ENCODE peak calls at places on chromosomes 11 and 22, in five cellular contexts. B, O, T, V and D are unnamed samples.

GRCh38 chr11:70522613-70523311 is 124.4 kb downstream of the CTTN start:
- DNase-seq in B (no peak), O (no peak), T (no peak), V (peak; percentile 31), D (no peak)

GRCh38 chr22:35334010-35334409 is 34.3 kb downstream of the TOM1 start:
- DNase-seq in B (no peak), O (no peak), T (no peak), V (no peak), D (no peak)

GRCh38 chr11:58592760-58593472 is 14.1 kb downstream of the ZFP91 start:
- DNase-seq in B (no peak), O (peak; percentile 13), T (no peak), V (no peak), D (no peak)

GRCh38 chr11:133978816-133979215 is 22.0 kb upstream of the IGSF9B start:
- DNase-seq in B (no peak), O (no peak), T (no peak), V (no peak), D (no peak)

GRCh38 chr11:86816251-86816726 is 15.9 kb downstream of the PRSS23 start:
- DNase-seq in B (no peak), O (peak; percentile 19), T (peak; percentile 47), V (no peak), D (peak; percentile 36)

GRCh38 chr22:37782340-37783168 is 25.2 kb upstream of the GCAT start:
- DNase-seq in B (no peak), O (no peak), T (peak; percentile 22), V (no peak), D (no peak)

GRCh38 chr11:86888164-86888977 is 66.8 kb downstream of the FZD4 start:
- DNase-seq in B (no peak), O (no peak), T (peak; percentile 89), V (no peak), D (no peak)

GRCh38 chr11:105942951-105943350 is 79.1 kb downstream of the MSANTD4 start:
- DNase-seq in B (no peak), O (no peak), T (no peak), V (no peak), D (no peak)

GRCh38 chr11:20360650-20361049 is 2.9 kb upstream of the HTATIP2 start:
- DNase-seq in B (no peak), O (no peak), T (no peak), V (peak; percentile 38), D (no peak)

GRCh38 chr11:77548552-77549439 is 41.0 kb upstream of the AQP11 start:
- DNase-seq in B (no peak), O (no peak), T (no peak), V (no peak), D (no peak)

GRCh38 chr11:74380746-74381439 is 17.3 kb downstream of the PGM2L1 start:
- DNase-seq in B (peak; percentile 70), O (peak; percentile 6), T (no peak), V (peak; percentile 57), D (no peak)

GRCh38 chr22:45972091-45972867 is 4.7 kb downstream of the WNT7B start:
- DNase-seq in B (no peak), O (no peak), T (peak; percentile 32), V (no peak), D (no peak)

GRCh38 chr11:60265373-60266214 is 14.9 kb upstream of the MS4A4A start:
- DNase-seq in B (no peak), O (peak; percentile 39), T (no peak), V (no peak), D (peak; percentile 45)

GRCh38 chr11:15826826-15827225 is 529.5 kb downstream of the SOX6 start:
- DNase-seq in B (peak; percentile 26), O (peak; percentile 56), T (no peak), V (no peak), D (peak; percentile 80)

GRCh38 chr11:69744435-69744834 is 30.7 kb downstream of the FGF4 start:
- DNase-seq in B (no peak), O (peak; percentile 63), T (peak; percentile 78), V (no peak), D (no peak)

GRCh38 chr22:46798041-46798365 is 35.6 kb downstream of the TBC1D22A start:
- DNase-seq in B (no peak), O (no peak), T (no peak), V (no peak), D (no peak)

GRCh38 chr11:79925570-79925969 is 484.7 kb upstream of the TENM4 start:
- DNase-seq in B (no peak), O (no peak), T (no peak), V (no peak), D (no peak)

GRCh38 chr11:44047931-44048431 is at the start of gene ACCSL:
- DNase-seq in B (no peak), O (no peak), T (no peak), V (no peak), D (no peak)

GRCh38 chr11:795638-796564 is 2.2 kb downstream of the SLC25A22 start:
- DNase-seq in B (peak; percentile 81), O (peak; percentile 83), T (peak; percentile 61), V (peak; percentile 77), D (peak; percentile 46)

GRCh38 chr11:77560605-77561004 is 29.1 kb upstream of the AQP11 start:
- DNase-seq in B (no peak), O (peak; percentile 29), T (peak; percentile 47), V (no peak), D (peak; percentile 19)

GRCh38 chr22:25833676-25834075 is 91.7 kb downstream of the MYO18B start:
- DNase-seq in B (no peak), O (no peak), T (no peak), V (no peak), D (no peak)

GRCh38 chr11:113147249-113147648 is 167.1 kb upstream of the TTC12 start:
- DNase-seq in B (no peak), O (no peak), T (no peak), V (no peak), D (peak; percentile 30)

GRCh38 chr11:3092603-3093141 is 35.4 kb upstream of the CARS1 start:
- DNase-seq in B (no peak), O (no peak), T (no peak), V (peak; percentile 21), D (no peak)

GRCh38 chr11:65917434-65918210 is 1.2 kb downstream of the C11orf68 start:
- DNase-seq in B (peak; percentile 77), O (no peak), T (no peak), V (no peak), D (no peak)

GRCh38 chr11:114175706-114176105 is 116.2 kb downstream of the ZBTB16 start:
- DNase-seq in B (no peak), O (no peak), T (no peak), V (no peak), D (no peak)

GRCh38 chr22:46613606-46613997 is 6.6 kb upstream of the GRAMD4 start:
- DNase-seq in B (no peak), O (no peak), T (no peak), V (no peak), D (no peak)

GRCh38 chr22:44111562-44112155 is 69.1 kb upstream of the PARVG start:
- DNase-seq in B (no peak), O (no peak), T (no peak), V (no peak), D (no peak)

GRCh38 chr11:128521697-128522062 is 65.7 kb downstream of the ETS1 start:
- DNase-seq in B (no peak), O (no peak), T (no peak), V (no peak), D (no peak)

GRCh38 chr11:128518493-128519207 is 68.7 kb downstream of the ETS1 start:
- DNase-seq in B (no peak), O (no peak), T (no peak), V (no peak), D (no peak)

GRCh38 chr11:128520886-128521696 is 66.3 kb downstream of the ETS1 start:
- DNase-seq in B (no peak), O (no peak), T (no peak), V (no peak), D (no peak)

GRCh38 chr11:128519353-128519752 is 68.0 kb downstream of the ETS1 start:
- DNase-seq in B (no peak), O (no peak), T (no peak), V (no peak), D (no peak)

DNA sequence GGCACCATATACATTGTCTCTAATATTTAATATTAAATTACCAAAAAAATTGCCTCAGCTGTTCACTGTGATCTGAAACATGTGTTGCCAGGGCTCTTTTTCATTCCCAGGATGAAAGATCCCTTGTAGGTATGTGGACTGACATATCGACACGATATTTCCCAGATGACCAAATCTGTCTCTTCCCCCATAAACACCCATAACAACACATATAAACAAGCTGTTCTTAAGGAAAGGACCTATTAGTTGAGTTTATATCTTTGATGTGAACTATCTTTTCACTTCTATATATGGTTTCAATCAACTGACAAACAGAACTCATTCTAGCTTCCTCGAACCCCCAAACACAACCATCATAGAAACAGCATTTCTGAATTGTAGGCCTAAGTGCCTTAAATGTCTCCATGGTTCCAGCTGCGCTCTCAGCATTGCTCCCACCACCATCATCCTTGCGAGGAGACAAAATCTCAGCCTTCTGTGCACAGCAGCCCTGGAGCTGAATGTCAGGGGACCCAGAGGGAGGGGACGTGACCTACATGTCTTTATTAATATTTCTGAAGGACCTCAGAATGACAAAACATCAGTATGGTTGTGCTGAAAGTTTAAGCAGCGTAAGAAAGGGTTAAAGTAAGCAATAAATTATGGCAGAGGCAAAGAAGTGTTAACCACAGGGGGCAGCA is 67.0 kb downstream of the ETS1 start:
- DNase-seq in B (no peak), O (no peak), T (no peak), V (no peak), D (no peak)
- TF ChIP-seq CTCF in B (no peak), O (peak; percentile 13), T (no peak), V (no peak), D (no peak)

GRCh38 chr11:32428665-32429293 is 6.6 kb downstream of the WT1 start:
- DNase-seq in B (no peak), O (no peak), T (no peak), V (no peak), D (no peak)

GRCh38 chr11:32427935-32428664 is 7.2 kb downstream of the WT1 start:
- DNase-seq in B (no peak), O (no peak), T (no peak), V (no peak), D (no peak)

GRCh38 chr11:32427616-32427934 is 7.8 kb downstream of the WT1 start:
- DNase-seq in B (no peak), O (no peak), T (no peak), V (no peak), D (no peak)

GRCh38 chr11:32430586-32431357 is 4.6 kb downstream of the WT1 start:
- DNase-seq in B (no peak), O (no peak), T (no peak), V (no peak), D (peak; percentile 61)

GRCh38 chr11:32429477-32429876 is 5.9 kb downstream of the WT1 start:
- DNase-seq in B (no peak), O (no peak), T (no peak), V (no peak), D (no peak)
- H3K27me3 ChIP-seq in B (peaks cover 48% of the 10 kb centered on the region), O (peaks cover 100% of the 10 kb centered on the region), T (peaks cover 96% of the 10 kb centered on the region), V (peaks cover 100% of the 10 kb centered on the region), D (peaks cover 100% of the 10 kb centered on the region)

DNA sequence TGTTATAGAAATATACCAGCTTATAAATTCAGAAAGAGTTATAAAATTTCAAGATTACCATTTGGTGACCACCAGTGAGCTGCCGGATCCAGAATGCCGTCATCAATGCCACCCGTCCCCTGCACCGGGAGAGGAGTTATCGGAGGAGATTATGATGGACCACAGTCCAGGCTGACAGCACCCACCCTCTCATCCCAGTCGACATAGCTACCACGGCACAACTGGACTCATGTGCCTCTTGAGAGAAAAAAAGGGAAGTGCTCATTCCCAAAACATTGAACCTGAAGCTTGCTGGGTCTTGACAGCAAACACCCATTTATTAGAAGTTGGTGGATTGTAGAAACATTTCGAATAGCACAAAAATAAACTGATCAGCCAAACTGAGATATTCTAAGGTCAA is 1331.5 kb downstream of the TBC1D22A start:
- DNase-seq in B (no peak), O (no peak), T (no peak), V (no peak), D (no peak)
- TF ChIP-seq CTCF in B (no peak), O (no peak), T (no peak), V (no peak), D (no peak)

GRCh38 chr22:49724893-49725489 is 102.7 kb downstream of the BRD1 start:
- DNase-seq in B (peak; percentile 21), O (peak; percentile 74), T (peak; percentile 3), V (peak; percentile 40), D (peak; percentile 56)
- H3K27me3 ChIP-seq in B (peaks cover 7% of the 10 kb centered on the region), O (peaks cover 48% of the 10 kb centered on the region), T (no peaks in the 10 kb centered on the region), V (peaks cover 91% of the 10 kb centered on the region), D (peaks cover 73% of the 10 kb centered on the region)